ENCODE peak calls at places on chromosome 4, in six cellular contexts. W, D, M, H, N and V are unnamed samples.

GRCh38 chr4:39873823-39874222 is 103.9 kb downstream of the PDS5A start:
- ATAC-seq in W (no peak), D (no peak), M (peak), H (no peak), N (peak), V (no peak)

GRCh38 chr4:139331185-139331584 is 28.9 kb upstream of the NDUFC1 start:
- ATAC-seq in W (no peak), D (no peak), M (no peak), H (peak), N (no peak), V (no peak)

GRCh38 chr4:25356068-25356467 is 21.0 kb upstream of the ANAPC4 start:
- ATAC-seq in W (no peak), D (no peak), M (no peak), H (no peak), N (no peak), V (no peak)

GRCh38 chr4:120902925-120903324 is 19.6 kb downstream of the PRDM5 start:
- ATAC-seq in W (no peak), D (no peak), M (no peak), H (peak), N (peak), V (no peak)

GRCh38 chr4:17762705-17763104 is 18.7 kb downstream of the FAM184B start:
- ATAC-seq in W (no peak), D (peak), M (no peak), H (no peak), N (no peak), V (peak)

GRCh38 chr4:7419961-7420660 is 14.6 kb downstream of the PSAPL1 start:
- ATAC-seq in W (no peak), D (no peak), M (no peak), H (no peak), N (no peak), V (no peak)

GRCh38 chr4:76931576-76932276 is 17.8 kb upstream of the SEPTIN11 start:
- ATAC-seq in W (no peak), D (no peak), M (no peak), H (no peak), N (no peak), V (no peak)

GRCh38 chr4:168796362-168797106 is 213.5 kb downstream of the CBR4 start:
- ATAC-seq in W (no peak), D (no peak), M (no peak), H (no peak), N (no peak), V (peak)

GRCh38 chr4:174303687-174304086 is 20.0 kb downstream of the CEP44 start:
- ATAC-seq in W (no peak), D (no peak), M (no peak), H (no peak), N (no peak), V (no peak)

GRCh38 chr4:336893-337142 is 796 bp upstream of the ZNF141 start:
- ATAC-seq in W (no peak), D (no peak), M (no peak), H (no peak), N (peak), V (peak)

GRCh38 chr4:86522349-86522748 is 71.8 kb upstream of the PTPN13 start:
- ATAC-seq in W (no peak), D (no peak), M (no peak), H (no peak), N (no peak), V (peak)

GRCh38 chr4:71777891-71778290 is 6.0 kb downstream of the GC start:
- ATAC-seq in W (no peak), D (no peak), M (no peak), H (no peak), N (no peak), V (no peak)